ENCODE peak calls at places on chromosomes 7 and 10, in five cellular contexts. One of them, this sample, is unnamed.

GRCh38 chr7:95066736-95067530 is 159.5 kb downstream of the PPP1R9A start:
- DNase-seq in Right ventricle myocardium inferior: no peak
- DNase-seq in left lobe of liver: no peak
- DNase-seq in H7: no peak
- DNase-seq in breast epithelium: no peak
- DNase-seq in this sample: no peak

GRCh38 chr7:151660141-151660540 is 140.4 kb upstream of the RHEB start:
- DNase-seq in Right ventricle myocardium inferior: no peak
- DNase-seq in left lobe of liver: no peak
- DNase-seq in H7: no peak
- DNase-seq in breast epithelium: no peak
- DNase-seq in this sample: no peak

GRCh38 chr7:29265208-29265923 is 70.8 kb downstream of the CHN2 start:
- DNase-seq in Right ventricle myocardium inferior: no peak
- DNase-seq in left lobe of liver: no peak
- DNase-seq in H7: peak
- DNase-seq in breast epithelium: no peak
- DNase-seq in this sample: no peak

GRCh38 chr10:88399240-88399639 is 183.9 kb downstream of the RNLS start:
- DNase-seq in Right ventricle myocardium inferior: no peak
- DNase-seq in left lobe of liver: no peak
- DNase-seq in H7: no peak
- DNase-seq in breast epithelium: no peak
- DNase-seq in this sample: no peak

GRCh38 chr7:1086588-1087461 is 1.1 kb upstream of the GPER1 start:
- DNase-seq in Right ventricle myocardium inferior: peak
- DNase-seq in left lobe of liver: peak
- DNase-seq in H7: peak
- DNase-seq in breast epithelium: peak
- DNase-seq in this sample: no peak

GRCh38 chr10:117226813-117227451 is 14.0 kb upstream of the SLC18A2 start:
- DNase-seq in Right ventricle myocardium inferior: no peak
- DNase-seq in left lobe of liver: no peak
- DNase-seq in H7: peak
- DNase-seq in breast epithelium: no peak
- DNase-seq in this sample: no peak

GRCh38 chr10:127102176-127102575 is 94.2 kb downstream of the INSYN2A start:
- DNase-seq in Right ventricle myocardium inferior: no peak
- DNase-seq in left lobe of liver: no peak
- DNase-seq in H7: no peak
- DNase-seq in breast epithelium: no peak
- DNase-seq in this sample: no peak

GRCh38 chr7:12550956-12551355 is 19.6 kb upstream of the SCIN start:
- DNase-seq in Right ventricle myocardium inferior: no peak
- DNase-seq in left lobe of liver: no peak
- DNase-seq in H7: no peak
- DNase-seq in breast epithelium: no peak
- DNase-seq in this sample: no peak

GRCh38 chr7:33261585-33261984 is 132.2 kb downstream of the BBS9 start:
- DNase-seq in Right ventricle myocardium inferior: no peak
- DNase-seq in left lobe of liver: no peak
- DNase-seq in H7: no peak
- DNase-seq in breast epithelium: no peak
- DNase-seq in this sample: no peak

GRCh38 chr10:122500726-122501125 is 39.4 kb downstream of the HTRA1 start:
- DNase-seq in Right ventricle myocardium inferior: no peak
- DNase-seq in left lobe of liver: no peak
- DNase-seq in H7: no peak
- DNase-seq in breast epithelium: no peak
- DNase-seq in this sample: no peak

GRCh38 chr7:133428876-133429275 is 176.0 kb downstream of the EXOC4 start:
- DNase-seq in Right ventricle myocardium inferior: no peak
- DNase-seq in left lobe of liver: no peak
- DNase-seq in H7: no peak
- DNase-seq in breast epithelium: no peak
- DNase-seq in this sample: no peak

GRCh38 chr10:119161680-119162079 is 3.8 kb downstream of the SFXN4 start:
- DNase-seq in Right ventricle myocardium inferior: no peak
- DNase-seq in left lobe of liver: no peak
- DNase-seq in H7: no peak
- DNase-seq in breast epithelium: no peak
- DNase-seq in this sample: no peak

GRCh38 chr7:81736088-81736487 is 33.8 kb downstream of the HGF start:
- DNase-seq in Right ventricle myocardium inferior: no peak
- DNase-seq in left lobe of liver: no peak
- DNase-seq in H7: no peak
- DNase-seq in breast epithelium: no peak
- DNase-seq in this sample: no peak

GRCh38 chr7:139725077-139725476 is 52.7 kb downstream of the HIPK2 start:
- DNase-seq in Right ventricle myocardium inferior: no peak
- DNase-seq in left lobe of liver: no peak
- DNase-seq in H7: no peak
- DNase-seq in breast epithelium: no peak
- DNase-seq in this sample: no peak

GRCh38 chr7:31896929-31897328 is 173.3 kb downstream of the PDE1C start:
- DNase-seq in Right ventricle myocardium inferior: no peak
- DNase-seq in left lobe of liver: no peak
- DNase-seq in H7: no peak
- DNase-seq in breast epithelium: no peak
- DNase-seq in this sample: no peak

GRCh38 chr7:151410405-151411390 is 860 bp upstream of the WDR86 start:
- DNase-seq in Right ventricle myocardium inferior: no peak
- DNase-seq in left lobe of liver: no peak
- DNase-seq in H7: peak
- DNase-seq in breast epithelium: no peak
- DNase-seq in this sample: no peak

GRCh38 chr7:10707519-10707918 is 266.2 kb upstream of the PHF14 start:
- DNase-seq in Right ventricle myocardium inferior: no peak
- DNase-seq in left lobe of liver: no peak
- DNase-seq in H7: no peak
- DNase-seq in breast epithelium: no peak
- DNase-seq in this sample: no peak

GRCh38 chr7:128963327-128963757 is 25.6 kb downstream of the IRF5 start:
- DNase-seq in Right ventricle myocardium inferior: no peak
- DNase-seq in left lobe of liver: no peak
- DNase-seq in H7: no peak
- DNase-seq in breast epithelium: no peak
- DNase-seq in this sample: no peak

GRCh38 chr7:130180571-130180971 is 24.6 kb downstream of the TMEM209 start:
- DNase-seq in Right ventricle myocardium inferior: no peak
- DNase-seq in left lobe of liver: no peak
- DNase-seq in H7: no peak
- DNase-seq in breast epithelium: no peak
- DNase-seq in this sample: no peak

GRCh38 chr7:45103958-45104843 is 7.3 kb downstream of the TBRG4 start:
- DNase-seq in Right ventricle myocardium inferior: peak
- DNase-seq in left lobe of liver: no peak
- DNase-seq in H7: no peak
- DNase-seq in breast epithelium: no peak
- DNase-seq in this sample: no peak

GRCh38 chr10:47009215-47009838 is 98.1 kb downstream of the PTPN20 start:
- DNase-seq in Right ventricle myocardium inferior: no peak
- DNase-seq in left lobe of liver: no peak
- DNase-seq in H7: no peak
- DNase-seq in breast epithelium: no peak
- DNase-seq in this sample: no peak

GRCh38 chr7:15515201-15515777 is 46.5 kb downstream of the AGMO start:
- DNase-seq in Right ventricle myocardium inferior: no peak
- DNase-seq in left lobe of liver: no peak
- DNase-seq in H7: no peak
- DNase-seq in breast epithelium: no peak
- DNase-seq in this sample: no peak

GRCh38 chr7:46616636-46617035 is 695.6 kb upstream of the IGFBP3 start:
- DNase-seq in Right ventricle myocardium inferior: no peak
- DNase-seq in left lobe of liver: no peak
- DNase-seq in H7: no peak
- DNase-seq in breast epithelium: no peak
- DNase-seq in this sample: no peak

This sample was measured in suprapubic skin.